ENCODE peak calls at places on chromosomes 4 and X, in four cellular contexts. B is H9, W is H1, Q is mesenchymal stem cell. K is an unnamed sample.

GRCh38 chr4:124060261-124060918 is 652.1 kb downstream of the ANKRD50 start:
- DNase-seq in Q (peak), B (no peak), W (no peak), K (no peak)

GRCh38 chr4:38449506-38450174 is 214.4 kb upstream of the KLF3 start:
- DNase-seq in B (peak), W (no peak), Q (no peak), K (no peak)

GRCh38 chr4:15035152-15035551 is 32.9 kb downstream of the CPEB2 start:
- DNase-seq in B (no peak), Q (peak), W (no peak), K (no peak)

GRCh38 chrX:38400401-38400910 is 48.1 kb downstream of the OTC start:
- DNase-seq in Q (no peak), W (no peak), B (no peak), K (no peak)

GRCh38 chr4:41991916-41992767 is 1.8 kb downstream of the SLC30A9 start:
- DNase-seq in W (no peak), Q (peak), B (no peak), K (no peak)

GRCh38 chrX:31271615-31272471 is 200.0 kb upstream of the FTHL17 start:
- DNase-seq in W (no peak), B (no peak), Q (no peak), K (no peak)

GRCh38 chr4:58749206-58749605 is 1639.0 kb upstream of the IGFBP7 start:
- DNase-seq in B (no peak), Q (no peak), W (no peak), K (no peak)

GRCh38 chr4:19327364-19327763 is 924.3 kb upstream of the SLIT2 start:
- DNase-seq in W (no peak), B (no peak), Q (peak), K (no peak)

GRCh38 chrX:141220342-141221008 is 21.8 kb downstream of the SPANXC start:
- DNase-seq in Q (peak), W (no peak), B (no peak), K (no peak)

GRCh38 chr4:87122252-87122651 is 98.2 kb downstream of the KLHL8 start:
- DNase-seq in Q (peak), B (no peak), W (no peak), K (no peak)

GRCh38 chr4:167826281-167826680 is 266.1 kb upstream of the ANXA10 start:
- DNase-seq in W (no peak), Q (peak), B (no peak), K (no peak)

GRCh38 chr4:77145806-77146425 is 11.1 kb upstream of the CCNG2 start:
- DNase-seq in Q (no peak), B (no peak), W (no peak), K (no peak)

GRCh38 chr4:13484749-13485345 is 707 bp upstream of the RAB28 start:
- DNase-seq in W (no peak), Q (peak), B (no peak), K (no peak)

GRCh38 chr4:55186123-55186522 is 60.7 kb upstream of the KDR start:
- DNase-seq in W (no peak), B (no peak), Q (peak), K (no peak)

GRCh38 chr4:152115794-152116193 is 355.0 kb upstream of the GATB start:
- DNase-seq in W (no peak), B (no peak), Q (no peak), K (no peak)

GRCh38 chr4:152114562-152114961 is 353.8 kb upstream of the GATB start:
- DNase-seq in Q (no peak), W (no peak), B (no peak), K (no peak)

GRCh38 chr4:152117054-152117453 is 356.2 kb upstream of the GATB start:
- DNase-seq in W (no peak), Q (no peak), B (no peak), K (no peak)

GRCh38 chr4:152112887-152113286 is 352.1 kb upstream of the GATB start:
- DNase-seq in Q (no peak), W (no peak), B (no peak), K (no peak)

DNA sequence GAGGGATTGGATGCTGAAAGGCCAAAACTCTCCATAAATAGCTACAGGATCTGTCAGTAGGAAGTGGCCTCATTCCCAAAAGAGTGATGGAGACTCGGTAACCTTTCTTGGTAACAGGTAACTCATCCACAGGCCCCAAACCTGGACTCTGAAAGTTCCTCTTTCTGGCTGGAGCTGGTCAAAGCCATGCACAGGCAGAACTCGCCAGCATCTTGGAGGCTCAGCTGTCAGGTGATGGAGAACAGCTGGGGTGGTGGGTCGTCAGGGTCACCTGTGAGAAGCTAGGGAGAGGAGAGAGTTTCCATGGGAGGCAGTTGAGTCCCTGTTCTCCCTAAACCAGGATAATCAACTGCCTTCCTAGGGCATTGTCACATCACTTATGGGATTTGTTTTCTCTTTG is 354.3 kb upstream of the GATB start:
- DNase-seq in Q (no peak), W (no peak), B (no peak), K (no peak)
- H2BK5ac ChIP-seq in Q (no peak), W (no peak), B (no peak), K (no peak)

DNA sequence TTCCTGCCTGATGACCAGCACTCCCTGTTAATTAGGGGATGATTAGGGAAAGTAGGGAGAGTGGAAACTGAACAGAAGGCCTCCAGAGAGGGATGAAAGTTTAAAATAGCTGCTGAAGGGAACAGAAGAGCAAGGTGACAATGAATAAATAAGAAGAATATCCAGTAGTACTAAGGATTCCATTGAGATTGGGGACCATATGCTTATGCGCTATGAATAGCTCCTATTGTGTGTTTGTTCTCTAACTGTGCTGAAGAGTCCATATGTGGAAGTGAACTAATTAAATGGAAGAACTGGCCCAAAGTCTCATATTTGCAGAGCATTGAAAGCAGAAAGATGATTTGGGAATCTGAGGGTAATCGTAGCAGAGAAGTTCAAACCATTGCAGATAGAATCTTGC is 137.0 kb downstream of the PRSS12 start:
- DNase-seq in Q (no peak), W (no peak), B (no peak), K (no peak)
- H2BK15ac ChIP-seq in Q (no peak), W (no peak), B (no peak), K (no peak)

GRCh38 chrX:103253608-103254007 is 1.3 kb downstream of the TCEAL8 start:
- DNase-seq in Q (peak), W (no peak), B (no peak), K (no peak)

GRCh38 chrX:103254171-103254824 is 657 bp downstream of the TCEAL8 start:
- DNase-seq in Q (peak), W (peak), B (peak), K (peak)

GRCh38 chrX:103256651-103257050 is 1.7 kb upstream of the TCEAL8 start:
- DNase-seq in B (no peak), W (no peak), Q (no peak), K (no peak)

GRCh38 chrX:103258275-103258674 is 3.3 kb upstream of the TCEAL8 start:
- DNase-seq in Q (no peak), W (no peak), B (no peak), K (no peak)

DNA sequence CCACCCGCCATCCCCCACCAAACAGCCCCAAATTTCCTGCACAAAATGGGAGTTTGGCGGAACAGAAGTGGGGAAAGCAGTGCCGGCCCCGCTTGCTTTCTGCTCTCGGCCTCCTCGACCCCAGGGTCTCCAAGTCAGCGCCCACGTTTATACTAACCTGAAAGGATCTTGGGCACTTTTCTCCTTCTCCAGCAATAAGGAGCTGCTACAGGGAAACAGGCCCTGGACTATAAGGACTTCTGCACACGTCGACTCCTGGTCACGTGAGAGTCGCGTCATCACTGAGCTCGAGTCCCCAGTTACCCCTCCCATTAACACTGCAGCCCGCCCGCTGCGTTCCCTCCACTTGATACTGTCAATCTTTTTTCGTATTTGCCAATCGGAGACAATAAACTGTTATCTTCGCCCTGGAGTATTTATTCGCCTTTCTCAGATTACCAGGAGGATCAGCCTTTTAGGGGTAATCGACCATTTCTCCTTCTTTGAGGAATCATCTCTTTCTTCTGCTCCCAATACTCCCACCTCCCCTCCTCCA is at the start of gene TCEAL8:
- DNase-seq in W (peak), B (peak), Q (peak), K (peak)
- H2BK12ac ChIP-seq in W (no peak), B (no peak), Q (no peak), K (no peak)

DNA sequence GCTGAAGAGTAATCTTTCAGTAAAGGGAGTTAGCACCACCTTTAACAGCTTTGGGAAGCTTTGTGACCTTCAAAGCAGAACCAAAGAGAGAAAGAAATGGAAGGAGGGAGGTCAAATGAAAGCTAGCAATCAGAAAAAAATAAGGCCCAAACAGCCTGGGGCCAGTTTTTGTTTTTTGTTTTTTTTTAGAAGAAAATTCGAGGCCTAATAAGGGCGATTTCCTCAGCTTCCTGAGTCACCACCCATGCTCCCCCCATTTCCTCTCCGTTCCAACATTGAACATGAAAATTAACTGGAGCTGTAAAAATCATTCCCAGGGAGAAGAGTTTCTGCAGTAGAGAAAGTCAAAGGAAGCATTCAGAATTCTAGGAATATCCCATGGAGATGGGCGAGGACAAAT is 115.1 kb downstream of the SH3KBP1 start:
- DNase-seq in W (no peak), B (no peak), Q (peak), K (no peak)
- H2BK5ac ChIP-seq in W (no peak), B (no peak), Q (no peak), K (no peak)

GRCh38 chr4:85368932-85369331 is 106.0 kb upstream of the ARHGAP24 start:
- DNase-seq in Q (no peak), B (no peak), W (no peak), K (no peak)

GRCh38 chr4:85370400-85371032 is 104.4 kb upstream of the ARHGAP24 start:
- DNase-seq in B (peak), Q (peak), W (peak), K (peak)

GRCh38 chr4:85367815-85368214 is 107.1 kb upstream of the ARHGAP24 start:
- DNase-seq in W (no peak), B (no peak), Q (no peak), K (no peak)

GRCh38 chr4:85369703-85370380 is 105.1 kb upstream of the ARHGAP24 start:
- DNase-seq in Q (no peak), W (no peak), B (no peak), K (no peak)

DNA sequence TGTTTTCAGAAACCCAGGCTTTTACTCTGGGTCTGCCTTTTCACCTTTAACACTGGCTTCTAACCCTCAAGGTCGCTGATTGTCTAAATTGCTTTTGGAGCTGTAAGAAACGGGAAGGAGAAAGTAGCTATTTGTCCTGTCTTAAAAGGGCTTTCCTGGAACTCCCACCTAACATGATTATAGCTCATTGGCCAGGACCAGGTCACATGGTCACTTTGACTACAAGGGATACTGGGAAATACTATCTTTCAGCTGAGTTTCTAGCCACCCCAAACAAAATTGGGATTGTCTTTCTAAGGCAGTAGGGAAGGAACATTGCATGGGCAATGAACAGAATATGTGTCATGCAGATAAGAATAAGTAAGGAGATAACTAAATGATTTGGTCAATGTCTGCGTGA is 106.7 kb upstream of the ARHGAP24 start:
- DNase-seq in Q (no peak), B (no peak), W (no peak), K (no peak)
- H2BK15ac ChIP-seq in Q (no peak), B (no peak), W (no peak), K (no peak)

GRCh38 chrX:48975041-48975440 is 3.4 kb upstream of the KCND1 start:
- DNase-seq in Q (no peak), B (no peak), W (no peak), K (no peak)

GRCh38 chrX:48975541-48975940 is 3.9 kb upstream of the KCND1 start:
- DNase-seq in W (no peak), B (no peak), Q (no peak), K (no peak)

GRCh38 chrX:48976086-48976485 is 4.4 kb upstream of the KCND1 start:
- DNase-seq in Q (no peak), W (no peak), B (no peak), K (no peak)

GRCh38 chrX:48981178-48981577 is 9.5 kb upstream of the KCND1 start:
- DNase-seq in Q (no peak), B (no peak), W (no peak), K (no peak)

DNA sequence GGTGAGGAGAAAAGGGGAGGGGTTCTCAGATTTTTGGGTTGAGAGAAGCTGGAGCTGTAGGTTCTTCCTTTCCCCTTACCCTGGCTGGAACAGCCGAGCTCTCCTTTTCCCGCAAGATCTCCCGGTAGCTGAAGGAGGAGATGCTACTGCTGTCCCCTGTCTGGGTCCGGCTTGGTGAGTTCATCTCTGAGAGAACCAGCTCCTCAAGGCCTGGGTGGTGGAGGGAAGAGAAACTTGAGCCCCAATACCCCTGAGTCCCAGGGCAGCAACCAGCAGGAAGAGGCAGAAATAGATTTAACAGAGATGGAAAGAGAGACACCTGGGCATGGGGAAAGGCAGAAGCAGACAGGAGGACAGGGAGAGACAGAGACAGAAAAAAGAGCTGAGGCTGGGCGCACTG is 6.6 kb upstream of the KCND1 start:
- DNase-seq in B (no peak), W (no peak), Q (no peak), K (no peak)
- H2BK12ac ChIP-seq in B (no peak), W (no peak), Q (no peak), K (no peak)

DNA sequence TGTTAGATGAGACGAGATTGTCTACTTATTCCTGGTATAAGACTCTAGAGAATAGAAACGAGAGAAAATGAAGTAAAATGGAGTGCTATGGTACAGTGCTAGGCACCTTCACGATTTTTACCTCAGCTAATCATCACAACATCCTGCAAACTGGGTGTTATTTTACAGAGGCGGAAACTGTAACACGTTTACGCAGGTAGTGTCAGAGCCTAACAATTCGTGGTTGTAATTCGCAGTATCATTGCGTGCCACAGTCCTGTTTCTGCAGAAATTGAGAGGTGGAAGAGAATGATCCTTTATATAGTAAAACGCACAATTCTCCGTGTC is 383 bp upstream of the TBC1D19 start:
- DNase-seq in W (no peak), B (no peak), Q (no peak), K (peak)
- H2BK5ac ChIP-seq in W (peak), B (peak), Q (no peak), K (no peak)

DNA sequence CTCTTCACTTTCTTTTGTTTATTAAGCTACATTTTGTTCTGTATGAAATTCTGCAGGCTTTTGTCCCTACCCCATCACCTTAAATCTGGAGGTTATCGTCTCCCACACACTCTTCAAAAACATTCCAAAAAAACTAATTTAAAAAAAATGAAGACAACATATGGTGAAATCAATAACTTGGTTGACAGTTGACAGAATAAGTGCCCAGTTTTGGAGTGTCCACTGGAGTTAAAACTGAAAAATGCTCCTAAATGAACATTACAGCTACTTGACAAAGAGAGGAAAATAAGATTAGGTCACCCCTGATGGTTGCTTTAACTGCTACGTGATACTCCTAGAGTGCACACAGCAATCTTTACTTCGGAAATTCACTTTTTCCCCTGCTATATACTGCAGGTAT is 618 bp upstream of the ZNF827 start:
- DNase-seq in B (no peak), W (no peak), Q (peak), K (no peak)
- H2BK15ac ChIP-seq in B (no peak), W (no peak), Q (no peak), K (no peak)